ENCODE peak calls at places on chromosome 20, in five cellular contexts. R, Y, V, T and G are unnamed samples.

GRCh38 chr20:46953596-46953995 is 59.0 kb downstream of the EYA2 start:
- DNase-seq in Y (no peak), T (no peak), V (no peak), R (no peak), G (no peak)

GRCh38 chr20:6492396-6493055 is 275.0 kb upstream of the BMP2 start:
- DNase-seq in V (no peak), Y (no peak), T (peak; percentile 62), R (no peak), G (peak; percentile 89)

GRCh38 chr20:15278041-15278440 is 940.6 kb upstream of the FLRT3 start:
- DNase-seq in R (no peak), V (no peak), Y (no peak), T (no peak), G (peak; percentile 86)

GRCh38 chr20:44388466-44389023 is 33.0 kb downstream of the HNF4A start:
- DNase-seq in T (peak; percentile 58), R (peak; percentile 59), Y (peak; percentile 62), V (peak; percentile 56), G (peak; percentile 78)

GRCh38 chr20:56646599-56646998 is 17.5 kb downstream of the TFAP2C start:
- DNase-seq in Y (no peak), T (no peak), R (no peak), V (no peak), G (no peak)

GRCh38 chr20:46568570-46569129 is 18.2 kb upstream of the OCSTAMP start:
- DNase-seq in Y (no peak), T (peak; percentile 28), R (no peak), V (peak; percentile 98), G (peak; percentile 19)

GRCh38 chr20:22652685-22653568 is 68.6 kb upstream of the FOXA2 start:
- DNase-seq in R (no peak), T (no peak), V (no peak), Y (no peak), G (no peak)

GRCh38 chr20:63469019-63469712 is 3.3 kb downstream of the KCNQ2 start:
- DNase-seq in Y (no peak), T (no peak), V (no peak), R (no peak), G (no peak)

GRCh38 chr20:440148-440547 is 22.2 kb downstream of the TBC1D20 start:
- DNase-seq in R (no peak), V (no peak), T (no peak), Y (no peak), G (peak; percentile 61)

GRCh38 chr20:10060223-10060622 is 25.4 kb downstream of the ANKEF1 start:
- DNase-seq in T (no peak), R (no peak), Y (peak; percentile 71), V (no peak), G (no peak)

GRCh38 chr20:56439784-56440291 is 27.8 kb downstream of the CASS4 start:
- DNase-seq in Y (no peak), T (peak; percentile 90), R (no peak), V (peak; percentile 13), G (peak; percentile 37)

GRCh38 chr20:45299786-45300185 is 6.9 kb upstream of the RBPJL start:
- DNase-seq in R (no peak), T (no peak), V (no peak), Y (no peak), G (no peak)

DNA sequence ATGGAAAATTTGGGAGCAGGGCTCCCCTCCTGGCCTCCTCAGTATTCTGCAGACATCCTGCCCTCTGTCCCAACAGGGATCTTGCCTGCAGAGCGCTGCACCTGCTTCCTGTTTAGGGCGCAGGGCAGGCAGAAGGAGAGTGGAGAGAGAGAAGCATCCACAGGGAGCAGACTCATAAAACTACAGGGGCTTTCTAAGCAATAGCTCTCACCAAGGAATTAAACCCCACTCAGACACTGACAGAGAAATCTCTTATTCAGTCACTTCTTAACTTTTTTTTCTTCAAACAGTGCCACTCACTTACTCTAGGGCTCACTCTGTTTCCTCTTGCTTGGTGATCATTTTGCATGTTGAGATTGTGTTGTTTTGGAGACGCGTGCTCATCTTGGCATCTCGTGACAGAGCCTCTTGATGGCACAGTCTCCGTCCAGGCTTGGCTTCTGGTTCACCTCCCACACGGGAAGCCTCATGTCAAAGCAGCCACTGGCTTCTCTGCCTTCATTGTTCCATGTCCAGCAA is 153.1 kb upstream of the INSM1 start:
- DNase-seq in T (no peak), V (no peak), R (no peak), Y (no peak), G (no peak)
- H3K27ac ChIP-seq in T (no peak overlapping the region), V (no peak overlapping the region), R (no peak overlapping the region), Y (no peak overlapping the region), G (no peak overlapping the region)

DNA sequence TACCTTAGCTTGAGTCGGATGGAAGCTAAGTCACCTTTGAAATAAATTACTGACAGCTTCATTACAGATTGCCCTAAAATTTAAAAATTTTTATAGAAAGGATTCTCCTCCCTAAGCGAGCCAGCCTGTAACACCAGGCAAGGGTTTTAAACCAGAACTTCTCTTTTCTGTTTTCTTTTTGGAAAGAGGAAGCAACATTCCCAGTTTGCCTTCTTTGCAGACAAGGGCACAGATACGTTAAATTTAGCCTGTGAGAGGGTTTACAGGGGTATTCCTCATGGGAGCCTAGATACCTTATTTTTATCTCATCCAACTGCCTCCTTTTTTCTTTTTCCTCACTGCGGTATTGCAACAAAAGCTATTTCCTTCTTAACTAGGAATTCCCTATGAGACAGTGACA is 45.0 kb downstream of the GNAS start:
- DNase-seq in T (no peak), V (no peak), R (no peak), Y (no peak), G (no peak)
- H3K27ac ChIP-seq in T (no peak overlapping the region), V (no peak overlapping the region), R (no peak overlapping the region), Y (no peak overlapping the region), G (no peak overlapping the region)

GRCh38 chr20:53828673-53829085 is 235.0 kb upstream of the ZNF217 start:
- DNase-seq in R (no peak), T (peak; percentile 91), Y (peak; percentile 50), V (peak; percentile 12), G (peak; percentile 84)
- H3K27ac ChIP-seq in R (no peak overlapping the region), T (peak overlapping the region; percentile 99), Y (peak overlapping the region; percentile 89), V (peak overlapping the region; percentile 60), G (peak overlapping the region; percentile 100)

DNA sequence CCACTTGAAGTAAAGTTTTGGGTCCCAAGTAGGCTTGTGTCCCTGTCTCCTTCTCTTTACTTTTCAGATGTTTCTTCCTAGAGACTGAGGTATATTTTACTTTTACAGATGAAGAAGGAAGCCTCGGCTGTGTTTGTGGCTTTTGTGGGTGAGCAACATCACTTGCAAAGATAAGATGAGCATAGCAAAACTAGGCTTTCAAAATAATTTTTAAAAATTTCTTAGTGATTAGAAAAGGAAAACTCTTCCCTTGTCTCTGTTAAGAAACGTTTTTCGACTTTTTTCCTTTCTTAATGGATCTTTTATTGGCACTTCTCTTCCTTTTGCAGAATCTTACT is 7.6 kb downstream of the PTPN1 start:
- DNase-seq in Y (no peak), R (no peak), V (no peak), T (no peak), G (no peak)
- H3K27ac ChIP-seq in Y (no peak overlapping the region), R (peak overlapping the region; percentile 48), V (no peak overlapping the region), T (peak overlapping the region; percentile 82), G (peak overlapping the region; percentile 21)

GRCh38 chr20:32474009-32474716 is 111.0 kb downstream of the NOL4L start:
- DNase-seq in Y (no peak), T (no peak), V (no peak), R (no peak), G (no peak)
- H3K27ac ChIP-seq in Y (no peak overlapping the region), T (peak overlapping the region; percentile 97), V (peak overlapping the region; percentile 85), R (peak overlapping the region; percentile 36), G (no peak overlapping the region)

DNA sequence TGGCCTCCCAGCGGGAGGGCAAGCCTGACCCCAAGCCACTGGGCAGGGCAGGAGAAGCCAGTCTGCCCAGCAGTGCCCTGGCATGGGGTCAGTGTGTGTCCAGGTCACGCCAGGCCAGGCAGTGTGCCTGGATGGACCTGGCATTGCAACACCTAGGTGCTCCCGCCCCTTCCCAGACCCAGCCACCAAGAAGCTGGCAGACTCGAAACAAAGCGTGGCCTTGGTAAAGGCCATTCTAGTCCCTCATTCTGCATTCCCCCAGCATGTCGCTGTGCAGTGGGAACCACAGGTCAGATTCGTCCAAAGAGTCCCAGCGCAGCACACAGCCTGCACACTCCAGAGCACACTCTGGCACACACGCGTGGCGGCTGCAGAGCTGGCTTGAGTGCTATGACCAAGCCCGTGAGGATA is 19.3 kb upstream of the APMAP start:
- DNase-seq in Y (no peak), R (no peak), V (peak; percentile 70), T (no peak), G (no peak)
- H3K27ac ChIP-seq in Y (no peak overlapping the region), R (no peak overlapping the region), V (peak overlapping the region; percentile 71), T (no peak overlapping the region), G (no peak overlapping the region)

GRCh38 chr20:4060054-4060795 is 44.9 kb upstream of the RNF24 start:
- DNase-seq in Y (no peak), V (peak; percentile 87), R (no peak), T (no peak), G (no peak)

GRCh38 chr20:4061989-4062388 is 46.6 kb upstream of the RNF24 start:
- DNase-seq in R (no peak), Y (no peak), V (no peak), T (no peak), G (no peak)

GRCh38 chr20:4059631-4060030 is 44.3 kb upstream of the RNF24 start:
- DNase-seq in T (no peak), Y (no peak), R (no peak), V (no peak), G (no peak)

GRCh38 chr20:4062721-4063606 is 47.6 kb upstream of the RNF24 start:
- DNase-seq in T (no peak), Y (no peak), R (no peak), V (no peak), G (no peak)

DNA sequence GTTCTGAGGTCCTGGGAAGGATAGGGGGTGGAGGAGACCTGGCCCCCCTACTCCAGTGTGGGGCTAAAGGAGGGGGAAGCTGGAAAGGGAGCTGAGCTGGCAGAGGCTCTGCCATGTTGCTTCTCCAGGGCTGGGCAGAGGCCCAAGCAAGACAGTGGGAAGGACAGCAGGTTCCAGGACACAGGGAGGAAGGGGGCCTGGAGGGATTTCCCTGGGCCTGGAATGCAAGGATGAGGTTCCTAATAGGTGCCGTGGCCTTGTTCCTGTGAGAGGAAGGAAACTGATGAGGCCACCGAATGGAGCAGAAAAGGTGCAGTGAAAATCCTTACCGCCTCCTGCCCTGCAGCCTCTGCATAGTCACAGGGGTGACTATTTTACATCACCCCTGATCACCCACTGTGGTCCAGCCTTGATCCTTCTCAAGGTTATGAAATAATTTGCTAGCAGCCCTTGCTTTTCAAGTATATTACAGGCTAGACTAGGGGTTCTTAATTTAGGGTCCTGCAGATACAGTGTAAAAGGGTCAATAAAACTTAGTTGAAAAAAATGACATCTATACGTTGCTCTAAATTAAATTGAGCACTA is 45.6 kb upstream of the RNF24 start:
- DNase-seq in Y (no peak), T (no peak), V (no peak), R (no peak), G (no peak)
- H3K27ac ChIP-seq in Y (no peak overlapping the region), T (no peak overlapping the region), V (no peak overlapping the region), R (no peak overlapping the region), G (no peak overlapping the region)

GRCh38 chr20:50220894-50221266 is 30.2 kb downstream of the CEBPB start:
- DNase-seq in Y (no peak), R (no peak), V (no peak), T (no peak), G (no peak)
- H3K27ac ChIP-seq in Y (no peak overlapping the region), R (no peak overlapping the region), V (no peak overlapping the region), T (no peak overlapping the region), G (no peak overlapping the region)